ENCODE peak calls at places on chromosomes 11 and 22, in six cellular contexts. X, Q, N, G, A and T are unnamed samples.

GRCh38 chr22:25406510-25407210 is 157.8 kb upstream of the GRK3 start:
- DNase-seq in A (no peak), Q (no peak), G (no peak), X (peak; percentile 43), N (no peak), T (no peak)

GRCh38 chr11:35917676-35918075 is 26.2 kb upstream of the LDLRAD3 start:
- DNase-seq in A (no peak), X (no peak), G (no peak), Q (no peak), N (no peak), T (no peak)

GRCh38 chr11:20373102-20373501 is 9.6 kb downstream of the HTATIP2 start:
- DNase-seq in Q (no peak), N (no peak), A (no peak), G (no peak), X (no peak), T (no peak)

GRCh38 chr11:76742912-76743311 is 40.2 kb upstream of the TSKU start:
- DNase-seq in N (no peak), Q (no peak), A (no peak), G (no peak), X (no peak), T (no peak)

GRCh38 chr11:107953506-107953905 is 25.3 kb downstream of the RAB39A start:
- DNase-seq in G (no peak), N (no peak), X (no peak), Q (no peak), A (no peak), T (no peak)

GRCh38 chr11:87443707-87444106 is 406.0 kb downstream of the TMEM135 start:
- DNase-seq in Q (no peak), X (no peak), A (no peak), G (no peak), N (no peak), T (no peak)

GRCh38 chr11:6647282-6647679 is 8.3 kb downstream of the DCHS1 start:
- DNase-seq in N (no peak), A (no peak), G (no peak), Q (peak; percentile 73), X (no peak), T (no peak)

GRCh38 chr11:68751331-68751856 is at the start of gene TESMIN:
- DNase-seq in A (peak; percentile 34), X (peak; percentile 53), Q (peak; percentile 99), N (peak; percentile 85), G (peak; percentile 64), T (peak; percentile 32)

GRCh38 chr22:38834991-38835390 is 8.8 kb downstream of the NPTXR start:
- DNase-seq in A (no peak), N (no peak), Q (no peak), G (no peak), X (no peak), T (no peak)

GRCh38 chr11:132039521-132039920 is 669.1 kb downstream of the NTM start:
- DNase-seq in N (no peak), G (no peak), A (no peak), Q (no peak), X (no peak), T (no peak)

GRCh38 chr11:2700415-2701211 is 819 bp upstream of the KCNQ1OT1 start:
- DNase-seq in X (peak; percentile 57), G (no peak), A (peak; percentile 13), Q (peak; percentile 79), N (no peak), T (no peak)

GRCh38 chr11:129323896-129324522 is 51.6 kb upstream of the BARX2 start:
- DNase-seq in A (no peak), N (no peak), Q (no peak), X (peak; percentile 37), G (no peak), T (no peak)

GRCh38 chr11:95241673-95242072 is 10.7 kb upstream of the SESN3 start:
- DNase-seq in Q (no peak), G (no peak), X (no peak), A (no peak), N (no peak), T (no peak)

GRCh38 chr11:35681181-35681767 is 18.7 kb downstream of the TRIM44 start:
- DNase-seq in A (no peak), N (no peak), G (no peak), Q (no peak), X (no peak), T (no peak)

GRCh38 chr22:24427500-24428164 is at the start of gene ADORA2A:
- DNase-seq in G (no peak), N (no peak), Q (peak; percentile 39), X (no peak), A (peak; percentile 35), T (no peak)

GRCh38 chr22:41308544-41308947 is 7.2 kb downstream of the ZC3H7B start:
- DNase-seq in Q (no peak), A (no peak), X (peak; percentile 91), G (no peak), N (no peak), T (no peak)

GRCh38 chr11:79925570-79925969 is 484.7 kb upstream of the TENM4 start:
- DNase-seq in N (no peak), X (no peak), Q (no peak), A (no peak), G (no peak), T (no peak)

GRCh38 chr11:108897071-108897481 is 232.2 kb downstream of the DDX10 start:
- DNase-seq in G (peak; percentile 95), N (no peak), A (no peak), X (no peak), Q (no peak), T (no peak)

GRCh38 chr11:64123102-64123434 is 42.8 kb downstream of the MACROD1 start:
- DNase-seq in Q (peak; percentile 71), N (no peak), X (no peak), A (no peak), G (no peak), T (no peak)

GRCh38 chr11:57240757-57241156 is 3.7 kb upstream of the APLNR start:
- DNase-seq in A (no peak), X (no peak), Q (peak; percentile 89), G (no peak), N (no peak), T (no peak)

GRCh38 chr11:58832246-58832645 is 12.3 kb downstream of the GLYATL2 start:
- DNase-seq in N (no peak), Q (no peak), A (no peak), X (no peak), G (no peak), T (no peak)

GRCh38 chr11:124079631-124080318 is 35.5 kb upstream of the VWA5A start:
- DNase-seq in A (no peak), X (no peak), N (no peak), Q (no peak), G (no peak), T (no peak)

GRCh38 chr11:124082371-124082770 is 32.9 kb upstream of the VWA5A start:
- DNase-seq in N (no peak), A (no peak), G (no peak), X (no peak), Q (no peak), T (no peak)

GRCh38 chr11:124078591-124078990 is 36.7 kb upstream of the VWA5A start:
- DNase-seq in Q (no peak), G (no peak), X (no peak), A (no peak), N (no peak), T (no peak)

GRCh38 chr11:124081496-124081895 is 33.8 kb upstream of the VWA5A start:
- DNase-seq in N (no peak), G (no peak), Q (no peak), A (no peak), X (no peak), T (no peak)

DNA sequence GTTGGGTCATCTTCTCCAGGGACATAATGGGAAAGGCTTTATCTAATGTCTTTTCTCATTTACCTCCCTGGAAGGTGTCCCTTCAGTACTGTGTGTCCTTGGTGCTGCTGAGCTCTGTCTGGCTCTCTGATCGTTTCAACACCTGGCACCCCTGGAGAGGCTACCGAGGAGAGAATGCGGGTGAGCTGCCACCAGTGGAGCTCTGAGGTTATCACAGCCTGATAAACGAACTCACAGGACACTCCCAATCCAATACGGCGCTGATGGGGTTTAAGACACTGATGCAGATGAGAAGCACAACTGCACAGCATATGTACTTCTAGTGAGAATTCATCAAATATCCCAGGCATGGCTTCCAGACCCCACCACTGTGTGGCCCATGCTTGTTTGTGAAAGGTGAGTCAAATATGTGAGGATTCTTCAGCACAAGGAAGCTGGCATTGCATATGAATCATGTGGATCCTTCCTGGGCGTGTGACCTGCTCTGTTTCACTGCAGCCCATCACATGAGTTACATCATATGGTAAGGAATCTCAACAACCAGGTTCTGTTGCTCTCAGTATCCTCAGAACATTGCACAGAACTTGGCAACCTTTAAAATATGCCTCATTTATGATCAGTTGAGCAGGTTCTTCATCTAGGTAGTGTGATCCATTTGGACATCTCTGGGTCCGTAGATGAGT is 34.8 kb upstream of the VWA5A start:
- DNase-seq in X (no peak), A (no peak), G (no peak), N (no peak), Q (no peak), T (no peak)
- TF ChIP-seq SIN3A in X (no peak), A (no peak), G (no peak), N (no peak), Q (no peak), T (no peak)

GRCh38 chr11:26862801-26863200 is 131.1 kb upstream of the FIBIN start:
- DNase-seq in N (no peak), G (no peak), Q (no peak), A (no peak), X (no peak), T (no peak)
- TF ChIP-seq CTCF in N (no peak), G (no peak), Q (no peak), A (no peak), X (no peak), T (no peak)

GRCh38 chr11:113907681-113908080 is 3.1 kb downstream of the HTR3B start:
- DNase-seq in N (no peak), A (no peak), Q (no peak), X (no peak), G (no peak), T (no peak)

GRCh38 chr11:113908107-113908506 is 3.5 kb downstream of the HTR3B start:
- DNase-seq in N (no peak), A (no peak), X (no peak), Q (no peak), G (no peak), T (no peak)

GRCh38 chr11:113907155-113907554 is 2.6 kb downstream of the HTR3B start:
- DNase-seq in A (no peak), N (no peak), X (no peak), G (no peak), Q (no peak), T (no peak)

GRCh38 chr11:113906038-113906437 is 1.4 kb downstream of the HTR3B start:
- DNase-seq in N (no peak), G (peak; percentile 45), A (no peak), Q (no peak), X (peak; percentile 37), T (no peak)

GRCh38 chr11:113906515-113906914 is 1.9 kb downstream of the HTR3B start:
- DNase-seq in X (peak; percentile 73), G (no peak), A (no peak), N (no peak), Q (no peak), T (no peak)
- TF ChIP-seq SIN3A in X (no peak), G (no peak), A (no peak), N (no peak), Q (no peak), T (no peak)

DNA sequence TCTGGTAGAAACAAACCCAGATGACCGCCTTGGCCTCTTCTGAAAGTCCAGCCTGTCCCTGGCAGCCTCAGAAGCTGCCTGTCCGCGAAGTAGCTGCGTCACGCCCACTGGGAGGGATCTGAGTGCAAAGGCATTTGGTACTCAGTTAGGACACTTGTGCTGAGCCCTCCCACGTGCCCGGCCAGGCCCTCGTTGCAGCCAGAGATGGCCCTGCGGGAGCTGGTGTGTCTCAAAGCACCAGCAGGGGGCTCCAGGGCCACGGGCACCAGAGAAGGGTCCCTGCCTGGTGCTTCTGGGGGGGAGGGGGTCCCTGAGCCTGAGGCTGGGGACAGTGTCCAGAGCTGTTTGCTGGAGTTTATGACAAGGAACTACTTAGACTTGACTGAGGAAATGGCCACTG is 5.8 kb downstream of the SELENOO start:
- DNase-seq in X (peak; percentile 35), N (peak; percentile 49), A (no peak), G (no peak), Q (peak; percentile 87), T (no peak)
- TF ChIP-seq CTCF in X (peak; percentile 63), N (peak; percentile 60), A (peak; percentile 18), G (peak; percentile 64), Q (peak; percentile 54), T (peak; percentile 79)